ENCODE peak calls at places on chromosomes 3 and 15, in ten cellular contexts. One of them, this sample, is unnamed.

GRCh38 chr15:94607176-94607654 is 375.9 kb downstream of the MCTP2 start:
- DNase-seq in Peyer's patch: no peak
- DNase-seq in esophagus squamous epithelium: no peak
- DNase-seq in uterus: peak; percentile 36
- DNase-seq in ovary: peak; percentile 29
- DNase-seq in adrenal gland: peak; percentile 77
- DNase-seq in HCT116: no peak
- DNase-seq in heart left ventricle: peak; percentile 60
- DNase-seq in transverse colon: peak; percentile 17
- DNase-seq in stomach: no peak
- DNase-seq in this sample: peak; percentile 39

GRCh38 chr3:142028174-142028833 is 121.0 kb downstream of the TFDP2 start:
- DNase-seq in Peyer's patch: peak; percentile 22
- DNase-seq in esophagus squamous epithelium: no peak
- DNase-seq in uterus: peak; percentile 34
- DNase-seq in ovary: no peak
- DNase-seq in adrenal gland: no peak
- DNase-seq in HCT116: peak; percentile 68
- DNase-seq in heart left ventricle: no peak
- DNase-seq in transverse colon: peak; percentile 14
- DNase-seq in stomach: no peak
- DNase-seq in this sample: no peak

GRCh38 chr3:44825264-44825925 is 36.3 kb upstream of the TMEM42 start:
- DNase-seq in Peyer's patch: no peak
- DNase-seq in esophagus squamous epithelium: no peak
- DNase-seq in uterus: no peak
- DNase-seq in ovary: no peak
- DNase-seq in adrenal gland: no peak
- DNase-seq in HCT116: no peak
- DNase-seq in heart left ventricle: no peak
- DNase-seq in transverse colon: no peak
- DNase-seq in stomach: no peak
- DNase-seq in this sample: no peak

GRCh38 chr15:73331501-73331900 is 37.3 kb downstream of the HCN4 start:
- DNase-seq in Peyer's patch: no peak
- DNase-seq in esophagus squamous epithelium: no peak
- DNase-seq in uterus: no peak
- DNase-seq in ovary: no peak
- DNase-seq in adrenal gland: no peak
- DNase-seq in HCT116: no peak
- DNase-seq in heart left ventricle: no peak
- DNase-seq in transverse colon: no peak
- DNase-seq in stomach: no peak
- DNase-seq in this sample: no peak

GRCh38 chr3:69642606-69643005 is 96.7 kb upstream of the MITF start:
- DNase-seq in Peyer's patch: no peak
- DNase-seq in esophagus squamous epithelium: no peak
- DNase-seq in uterus: no peak
- DNase-seq in ovary: no peak
- DNase-seq in adrenal gland: no peak
- DNase-seq in HCT116: no peak
- DNase-seq in heart left ventricle: no peak
- DNase-seq in transverse colon: no peak
- DNase-seq in stomach: no peak
- DNase-seq in this sample: no peak

GRCh38 chr3:105555206-105555605 is 188.5 kb downstream of the ALCAM start:
- DNase-seq in Peyer's patch: no peak
- DNase-seq in esophagus squamous epithelium: no peak
- DNase-seq in uterus: no peak
- DNase-seq in ovary: no peak
- DNase-seq in adrenal gland: no peak
- DNase-seq in HCT116: no peak
- DNase-seq in heart left ventricle: no peak
- DNase-seq in transverse colon: no peak
- DNase-seq in stomach: no peak
- DNase-seq in this sample: no peak

GRCh38 chr3:46946856-46947544 is 29.5 kb downstream of the CCDC12 start:
- DNase-seq in Peyer's patch: no peak
- DNase-seq in esophagus squamous epithelium: no peak
- DNase-seq in uterus: no peak
- DNase-seq in ovary: no peak
- DNase-seq in adrenal gland: peak; percentile 95
- DNase-seq in HCT116: no peak
- DNase-seq in heart left ventricle: no peak
- DNase-seq in transverse colon: peak; percentile 67
- DNase-seq in stomach: peak; percentile 73
- DNase-seq in this sample: no peak

GRCh38 chr3:176554264-176554663 is 643.0 kb downstream of the TBL1XR1 start:
- DNase-seq in Peyer's patch: no peak
- DNase-seq in esophagus squamous epithelium: no peak
- DNase-seq in uterus: no peak
- DNase-seq in ovary: no peak
- DNase-seq in adrenal gland: no peak
- DNase-seq in HCT116: no peak
- DNase-seq in heart left ventricle: no peak
- DNase-seq in transverse colon: no peak
- DNase-seq in stomach: no peak
- DNase-seq in this sample: no peak

GRCh38 chr3:42080452-42080872 is 10.7 kb upstream of the TRAK1 start:
- DNase-seq in Peyer's patch: no peak
- DNase-seq in esophagus squamous epithelium: no peak
- DNase-seq in uterus: no peak
- DNase-seq in ovary: no peak
- DNase-seq in adrenal gland: no peak
- DNase-seq in HCT116: peak; percentile 64
- DNase-seq in heart left ventricle: no peak
- DNase-seq in transverse colon: peak; percentile 58
- DNase-seq in stomach: peak; percentile 47
- DNase-seq in this sample: no peak

GRCh38 chr15:77409259-77410156 is 10.4 kb downstream of the PEAK1 start:
- DNase-seq in Peyer's patch: peak; percentile 64
- DNase-seq in esophagus squamous epithelium: no peak
- DNase-seq in uterus: no peak
- DNase-seq in ovary: no peak
- DNase-seq in adrenal gland: no peak
- DNase-seq in HCT116: no peak
- DNase-seq in heart left ventricle: no peak
- DNase-seq in transverse colon: no peak
- DNase-seq in stomach: no peak
- DNase-seq in this sample: no peak

GRCh38 chr15:83205725-83206324 is 1.8 kb downstream of the HDGFL3 start:
- DNase-seq in Peyer's patch: no peak
- DNase-seq in esophagus squamous epithelium: no peak
- DNase-seq in uterus: no peak
- DNase-seq in ovary: no peak
- DNase-seq in adrenal gland: no peak
- DNase-seq in HCT116: no peak
- DNase-seq in heart left ventricle: no peak
- DNase-seq in transverse colon: no peak
- DNase-seq in stomach: no peak
- DNase-seq in this sample: no peak

DNA sequence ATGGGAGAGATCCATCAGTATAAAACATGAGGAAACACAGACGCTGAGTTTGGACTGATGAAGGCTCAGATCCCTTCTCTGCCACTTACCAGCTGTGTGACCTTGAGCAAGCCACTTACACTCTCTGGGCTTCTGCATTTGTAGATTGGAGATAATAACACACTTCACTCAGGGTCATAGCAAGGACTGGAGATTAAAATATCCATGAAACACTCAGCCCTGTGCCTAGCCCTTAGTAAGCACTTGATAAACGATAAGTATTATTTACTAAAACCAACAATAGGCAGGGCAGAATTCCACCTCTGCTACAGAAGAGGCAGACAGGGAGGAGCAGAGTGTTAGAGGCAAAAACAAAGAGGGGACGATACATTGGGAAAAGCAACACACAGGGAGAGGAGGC is 420.5 kb upstream of the WNT5A start:
- DNase-seq in Peyer's patch: no peak
- DNase-seq in esophagus squamous epithelium: no peak
- DNase-seq in uterus: no peak
- DNase-seq in ovary: no peak
- DNase-seq in adrenal gland: no peak
- DNase-seq in HCT116: no peak
- DNase-seq in heart left ventricle: no peak
- DNase-seq in transverse colon: no peak
- DNase-seq in stomach: no peak
- DNase-seq in this sample: no peak
- TF ChIP-seq POLR2A in Peyer's patch: no peak
- TF ChIP-seq POLR2A in esophagus squamous epithelium: no peak
- TF ChIP-seq POLR2A in uterus: no peak
- TF ChIP-seq POLR2A in ovary: no peak
- TF ChIP-seq POLR2A in adrenal gland: no peak
- TF ChIP-seq POLR2A in HCT116: no peak
- TF ChIP-seq POLR2A in heart left ventricle: no peak
- TF ChIP-seq POLR2A in transverse colon: no peak
- TF ChIP-seq POLR2A in stomach: no peak
- TF ChIP-seq POLR2A in this sample: no peak

DNA sequence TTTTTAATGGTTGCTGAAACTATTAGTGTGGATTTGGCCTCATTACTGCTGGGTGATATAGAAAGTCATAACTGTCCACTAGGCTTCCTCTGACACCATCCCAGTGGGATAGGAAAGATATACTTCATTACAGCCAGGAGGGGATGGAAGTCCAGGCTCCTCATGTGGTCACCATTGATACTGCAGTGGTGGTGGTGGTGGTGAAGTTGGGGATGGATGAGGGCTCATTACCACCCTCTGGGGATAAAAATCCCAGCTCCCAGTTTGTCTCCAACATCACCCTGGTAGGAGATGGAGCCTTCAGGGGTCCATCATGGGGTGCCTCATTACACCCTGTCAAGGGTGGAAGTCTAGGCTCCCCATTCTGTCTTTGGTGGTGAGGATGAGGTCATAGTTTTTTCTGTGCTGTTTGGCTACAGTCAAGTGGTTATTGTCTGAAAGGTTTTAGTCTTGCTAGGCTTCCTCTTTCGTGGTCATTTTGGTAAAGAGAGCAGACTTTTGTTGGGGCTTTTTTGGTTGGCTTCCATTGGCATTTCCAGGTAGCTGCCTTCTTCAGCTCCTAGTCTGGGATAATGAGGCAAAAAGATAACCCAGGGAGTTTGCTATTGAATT is 30.1 kb upstream of the FILIP1L start:
- DNase-seq in Peyer's patch: no peak
- DNase-seq in esophagus squamous epithelium: no peak
- DNase-seq in uterus: no peak
- DNase-seq in ovary: no peak
- DNase-seq in adrenal gland: no peak
- DNase-seq in HCT116: no peak
- DNase-seq in heart left ventricle: no peak
- DNase-seq in transverse colon: no peak
- DNase-seq in stomach: no peak
- DNase-seq in this sample: no peak
- TF ChIP-seq CTCF in Peyer's patch: no peak
- TF ChIP-seq CTCF in esophagus squamous epithelium: no peak
- TF ChIP-seq CTCF in uterus: no peak
- TF ChIP-seq CTCF in ovary: no peak
- TF ChIP-seq CTCF in adrenal gland: no peak
- TF ChIP-seq CTCF in HCT116: peak; percentile 23
- TF ChIP-seq CTCF in heart left ventricle: no peak
- TF ChIP-seq CTCF in transverse colon: no peak
- TF ChIP-seq CTCF in stomach: no peak
- TF ChIP-seq CTCF in this sample: no peak

DNA sequence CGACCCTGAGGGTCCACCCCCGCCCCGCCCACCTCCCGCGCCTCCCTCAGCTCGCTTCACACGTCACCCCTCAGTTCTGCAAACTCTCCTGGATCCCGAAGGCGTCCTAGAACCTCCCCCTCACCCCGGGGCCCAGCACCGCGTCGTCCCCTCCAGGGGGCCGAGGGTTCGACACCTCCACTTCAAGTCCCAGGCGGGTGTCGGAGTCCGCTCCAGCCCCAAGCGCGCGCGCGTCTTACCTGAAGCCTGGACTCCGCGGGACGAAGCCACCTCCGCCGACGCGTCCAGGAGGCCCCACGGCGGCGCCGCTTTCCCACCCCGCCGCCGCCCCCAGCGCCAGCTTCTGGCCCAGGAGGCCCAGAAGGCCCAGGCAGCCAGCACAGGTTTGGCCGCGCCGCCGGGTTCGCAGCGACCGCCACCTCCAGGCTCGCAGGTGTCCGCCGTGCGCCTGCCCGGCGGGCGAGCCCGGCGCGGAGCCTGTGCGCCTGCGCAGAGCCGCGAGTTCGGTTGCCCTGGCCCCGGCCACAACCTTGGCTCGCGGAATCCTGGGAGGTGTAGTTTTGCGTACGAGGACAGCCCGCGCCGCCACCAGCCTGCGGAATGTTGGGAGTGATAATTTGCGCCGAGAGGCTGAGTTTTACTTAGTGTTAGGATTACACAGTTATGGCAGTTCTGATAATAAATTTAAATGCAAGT is at the start of gene POMGNT2:
- DNase-seq in Peyer's patch: peak; percentile 84
- DNase-seq in esophagus squamous epithelium: peak; percentile 17
- DNase-seq in uterus: peak; percentile 89
- DNase-seq in ovary: peak; percentile 92
- DNase-seq in adrenal gland: peak; percentile 95
- DNase-seq in HCT116: peak; percentile 69
- DNase-seq in heart left ventricle: peak; percentile 94
- DNase-seq in transverse colon: peak; percentile 92
- DNase-seq in stomach: peak; percentile 92
- DNase-seq in this sample: peak; percentile 97
- TF ChIP-seq POLR2A in Peyer's patch: peak; percentile 44
- TF ChIP-seq POLR2A in esophagus squamous epithelium: no peak
- TF ChIP-seq POLR2A in uterus: peak; percentile 93
- TF ChIP-seq POLR2A in ovary: peak; percentile 81
- TF ChIP-seq POLR2A in adrenal gland: peak; percentile 63
- TF ChIP-seq POLR2A in HCT116: peak; percentile 74
- TF ChIP-seq POLR2A in heart left ventricle: peak; percentile 73
- TF ChIP-seq POLR2A in transverse colon: no peak
- TF ChIP-seq POLR2A in stomach: no peak
- TF ChIP-seq POLR2A in this sample: no peak

GRCh38 chr3:178752843-178753242 is 216.6 kb downstream of the KCNMB2 start:
- DNase-seq in Peyer's patch: no peak
- DNase-seq in esophagus squamous epithelium: no peak
- DNase-seq in uterus: no peak
- DNase-seq in ovary: no peak
- DNase-seq in adrenal gland: no peak
- DNase-seq in HCT116: no peak
- DNase-seq in heart left ventricle: no peak
- DNase-seq in transverse colon: no peak
- DNase-seq in stomach: no peak
- DNase-seq in this sample: no peak

GRCh38 chr3:178750639-178751038 is 214.4 kb downstream of the KCNMB2 start:
- DNase-seq in Peyer's patch: no peak
- DNase-seq in esophagus squamous epithelium: no peak
- DNase-seq in uterus: no peak
- DNase-seq in ovary: no peak
- DNase-seq in adrenal gland: no peak
- DNase-seq in HCT116: no peak
- DNase-seq in heart left ventricle: no peak
- DNase-seq in transverse colon: no peak
- DNase-seq in stomach: no peak
- DNase-seq in this sample: no peak

DNA sequence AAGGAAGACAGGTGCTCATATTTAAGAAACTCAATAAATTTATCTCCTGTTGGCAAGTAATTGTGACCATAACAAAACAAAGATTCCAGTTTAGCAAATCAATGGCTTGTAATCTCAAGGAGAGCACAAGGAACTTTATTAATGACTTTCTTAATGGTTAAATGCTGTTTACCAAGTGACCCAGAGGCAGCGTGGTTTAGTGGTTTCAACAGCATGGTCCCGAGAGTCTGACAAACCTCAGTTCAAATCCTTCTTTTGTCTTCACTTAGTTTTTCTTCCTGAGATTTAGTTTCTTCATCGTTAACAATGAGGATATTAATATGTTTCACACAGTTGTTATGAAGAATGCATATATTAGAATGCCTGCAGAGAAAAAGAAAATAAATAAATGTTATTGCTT is 212.6 kb downstream of the KCNMB2 start:
- DNase-seq in Peyer's patch: no peak
- DNase-seq in esophagus squamous epithelium: no peak
- DNase-seq in uterus: no peak
- DNase-seq in ovary: no peak
- DNase-seq in adrenal gland: no peak
- DNase-seq in HCT116: no peak
- DNase-seq in heart left ventricle: no peak
- DNase-seq in transverse colon: no peak
- DNase-seq in stomach: no peak
- DNase-seq in this sample: no peak
- TF ChIP-seq CTCF in Peyer's patch: no peak
- TF ChIP-seq CTCF in esophagus squamous epithelium: no peak
- TF ChIP-seq CTCF in uterus: no peak
- TF ChIP-seq CTCF in ovary: no peak
- TF ChIP-seq CTCF in adrenal gland: no peak
- TF ChIP-seq CTCF in HCT116: no peak
- TF ChIP-seq CTCF in heart left ventricle: no peak
- TF ChIP-seq CTCF in transverse colon: no peak
- TF ChIP-seq CTCF in stomach: no peak
- TF ChIP-seq CTCF in this sample: no peak

This sample was measured in lower leg skin.